ENCODE peak calls at places on chromosomes 11 and 22, in four cellular contexts. S is AG04450; J is CD4-positive, alpha-beta memory T cell; H is foreskin keratinocyte. O is an unnamed sample.

GRCh38 chr11:114315749-114316368 is 19.7 kb downstream of the NNMT start:
- DNase-seq in S (no peak), J (peak), H (no peak), O (no peak)

GRCh38 chr11:118104491-118104890 is 17.7 kb upstream of the SMIM35 start:
- DNase-seq in S (no peak), J (no peak), H (no peak), O (peak)

GRCh38 chr22:27004434-27004833 is 347.0 kb downstream of the MIAT start:
- DNase-seq in S (no peak), J (no peak), H (no peak), O (no peak)

GRCh38 chr11:91761406-91762027 is 463.1 kb upstream of the FAT3 start:
- DNase-seq in S (no peak), J (no peak), H (no peak), O (no peak)

GRCh38 chr11:34492806-34493414 is 20.7 kb downstream of the ELF5 start:
- DNase-seq in S (no peak), J (peak), H (no peak), O (peak)

GRCh38 chr11:5364214-5364613 is 12.9 kb downstream of the OR51B6 start:
- DNase-seq in S (peak), J (no peak), H (peak), O (no peak)

GRCh38 chr22:27846910-27847309 is 45.4 kb upstream of the MN1 start:
- DNase-seq in S (no peak), J (no peak), H (no peak), O (no peak)

GRCh38 chr22:40178417-40179409 is 988 bp downstream of the TNRC6B start:
- DNase-seq in S (no peak), J (peak), H (peak), O (no peak)

GRCh38 chr22:38465673-38466490 is 2.0 kb upstream of the KDELR3 start:
- DNase-seq in S (no peak), J (no peak), H (no peak), O (peak)

GRCh38 chr11:36432093-36432469 is 78.0 kb downstream of the TRAF6 start:
- DNase-seq in S (no peak), J (no peak), H (no peak), O (no peak)
- H3K27ac ChIP-seq in S (peak), J (no peak), H (no peak), O (no peak)

GRCh38 chr11:88164806-88165205 is 10.4 kb downstream of the RAB38 start:
- DNase-seq in S (no peak), J (no peak), H (no peak), O (no peak)
- H3K27ac ChIP-seq in S (no peak), J (no peak), H (no peak), O (no peak)

GRCh38 chr11:1873048-1873812 is 18.5 kb downstream of the PRR33 start:
- DNase-seq in S (no peak), J (no peak), H (peak), O (peak)

GRCh38 chr11:1875093-1875785 is 16.5 kb downstream of the PRR33 start:
- DNase-seq in S (no peak), J (no peak), H (peak), O (peak)

GRCh38 chr11:1872267-1872985 is 19.3 kb downstream of the PRR33 start:
- DNase-seq in S (no peak), J (no peak), H (no peak), O (no peak)

GRCh38 chr11:1876361-1877063 is 15.2 kb downstream of the PRR33 start:
- DNase-seq in S (no peak), J (no peak), H (peak), O (peak)

GRCh38 chr11:1874406-1875092 is 17.1 kb downstream of the PRR33 start:
- DNase-seq in S (no peak), J (no peak), H (no peak), O (peak)
- H3K27ac ChIP-seq in S (no peak), J (no peak), H (no peak), O (no peak)

DNA sequence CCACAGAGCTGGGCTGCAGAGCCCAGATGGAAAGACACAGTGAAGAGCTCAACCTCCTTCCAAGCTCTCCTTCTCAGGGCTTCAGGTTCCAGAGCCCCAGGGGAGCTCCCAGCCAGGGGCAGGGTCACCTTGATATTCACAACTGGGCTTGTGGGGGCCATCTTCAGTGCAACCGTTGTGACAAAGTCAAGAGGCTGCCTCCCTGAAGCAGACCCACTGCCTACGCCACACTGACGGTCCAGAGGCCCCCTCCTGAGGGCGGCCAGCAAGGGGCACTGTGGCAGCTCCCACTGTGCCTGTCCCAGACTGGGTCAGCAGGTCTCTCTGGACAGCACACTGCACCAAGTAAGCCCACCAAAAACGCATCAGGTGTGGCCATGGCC is 84.1 kb downstream of the DGCR2 start:
- DNase-seq in S (no peak), J (no peak), H (no peak), O (peak)
- H3K27ac ChIP-seq in S (no peak), J (no peak), H (no peak), O (no peak)

DNA sequence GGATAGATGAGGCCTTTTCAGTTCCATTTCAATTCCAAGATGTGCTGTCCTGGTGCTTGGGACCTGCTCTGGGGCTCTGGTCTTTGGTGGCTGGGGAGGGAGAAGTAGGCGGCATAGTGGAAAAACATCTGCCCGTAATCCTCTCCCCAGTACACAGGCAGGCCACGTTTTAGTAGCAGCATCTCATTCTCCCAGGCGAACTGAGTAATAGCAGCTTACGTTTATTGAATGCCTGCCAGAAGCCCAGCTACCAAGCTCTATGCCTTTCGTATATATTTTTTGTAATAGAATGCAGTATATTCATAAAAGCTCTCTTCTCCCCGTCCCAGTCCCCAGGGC is 11.4 kb downstream of the ACO2 start:
- DNase-seq in S (peak), J (no peak), H (no peak), O (peak)
- H3K27ac ChIP-seq in S (peak), J (no peak), H (no peak), O (peak)

GRCh38 chr11:6594142-6594768 is 9.2 kb downstream of the RRP8 start:
- DNase-seq in S (no peak), J (no peak), H (no peak), O (no peak)
- H3K27ac ChIP-seq in S (no peak), J (no peak), H (no peak), O (no peak)

GRCh38 chr11:45754261-45754709 is 50.7 kb upstream of the SLC35C1 start:
- DNase-seq in S (no peak), J (no peak), H (peak), O (peak)
- H3K27ac ChIP-seq in S (no peak), J (no peak), H (no peak), O (peak)

GRCh38 chr22:45805413-45805812 is 133.8 kb downstream of the ATXN10 start:
- DNase-seq in S (no peak), J (no peak), H (peak), O (no peak)

GRCh38 chr22:45804986-45805325 is 133.3 kb downstream of the ATXN10 start:
- DNase-seq in S (peak), J (no peak), H (peak), O (no peak)

GRCh38 chr22:45802074-45802473 is 130.4 kb downstream of the ATXN10 start:
- DNase-seq in S (no peak), J (no peak), H (no peak), O (no peak)

GRCh38 chr22:45807156-45807915 is 135.7 kb downstream of the ATXN10 start:
- DNase-seq in S (no peak), J (no peak), H (no peak), O (no peak)

GRCh38 chr22:45804319-45804985 is 132.8 kb downstream of the ATXN10 start:
- DNase-seq in S (no peak), J (no peak), H (no peak), O (no peak)
- H3K27ac ChIP-seq in S (no peak), J (no peak), H (peak), O (no peak)

GRCh38 chr22:24437091-24437490 is 9.7 kb downstream of the ADORA2A start:
- DNase-seq in S (no peak), J (no peak), H (no peak), O (no peak)

GRCh38 chr22:24436553-24436952 is 9.2 kb downstream of the ADORA2A start:
- DNase-seq in S (no peak), J (no peak), H (no peak), O (no peak)

GRCh38 chr22:24434472-24435322 is 7.3 kb downstream of the ADORA2A start:
- DNase-seq in S (no peak), J (peak), H (no peak), O (no peak)

GRCh38 chr22:24435323-24435645 is 7.9 kb downstream of the ADORA2A start:
- DNase-seq in S (no peak), J (no peak), H (no peak), O (no peak)

GRCh38 chr22:24435861-24436351 is 8.5 kb downstream of the ADORA2A start:
- DNase-seq in S (no peak), J (no peak), H (no peak), O (no peak)
- H3K27ac ChIP-seq in S (no peak), J (peak), H (no peak), O (no peak)